ENCODE peak calls at places on chromosomes 16 and 17, in eight cellular contexts. L is stimulated activated CD4-positive, alpha-beta T cell treated with anti-CD3 and anti-CD28 coated beads, TNF-alpha, amount 100 ng/mL, for 1 hour; X is activated T-cell treated with anti-CD3 and anti-CD28 coated beads for 24 hours; I is progenitor cell of endocrine pancreas; K is ureter; N is stimulated activated CD8-positive, alpha-beta memory T cell treated with anti-CD3 and anti-CD28 coated beads, Interleukin-7, amount 100 ng/mL, for 48 hours; H is GM10248; S is LoVo. Q is an unnamed sample.
A peak's percentile ranks its signal among the peaks of the same experiment; 100 is the strongest.

GRCh38 chr16:14015948-14016347 is 55.2 kb upstream of the MRTFB start:
- DNase-seq in L (no peak), N (no peak), S (no peak), I (no peak), K (no peak), H (no peak), X (no peak), Q (peak; percentile 64)

GRCh38 chr17:53629188-53629587 is 193.5 kb upstream of the KIF2B start:
- DNase-seq in S (no peak), H (no peak), X (no peak), I (no peak), L (no peak), N (no peak), K (no peak), Q (no peak)

GRCh38 chr17:74872313-74873035 is at the start of gene FDXR:
- DNase-seq in N (no peak), L (no peak), I (no peak), S (no peak), X (no peak), K (no peak), H (no peak), Q (no peak)

GRCh38 chr17:19752216-19753048 is 4.3 kb upstream of the ALDH3A1 start:
- DNase-seq in N (no peak), S (peak; percentile 61), I (no peak), X (no peak), H (no peak), K (no peak), L (no peak), Q (no peak)

GRCh38 chr16:84247341-84247740 is 7.5 kb upstream of the KCNG4 start:
- DNase-seq in H (no peak), N (no peak), K (no peak), S (no peak), L (no peak), X (no peak), I (no peak), Q (no peak)

GRCh38 chr17:34135841-34136240 is 119.2 kb upstream of the CCL2 start:
- DNase-seq in I (no peak), L (no peak), X (no peak), S (no peak), K (no peak), N (no peak), H (no peak), Q (no peak)

GRCh38 chr16:9666834-9667480 is 515.3 kb downstream of the GRIN2A start:
- DNase-seq in N (no peak), H (no peak), I (no peak), K (no peak), X (no peak), S (no peak), L (no peak), Q (no peak)

GRCh38 chr17:12242390-12242954 is 221.8 kb downstream of the MAP2K4 start:
- DNase-seq in I (no peak), K (no peak), S (no peak), N (no peak), H (no peak), L (no peak), X (no peak), Q (no peak)

GRCh38 chr16:85369741-85370528 is 243.2 kb upstream of the GSE1 start:
- DNase-seq in I (peak; percentile 65), K (no peak), H (peak; percentile 79), L (no peak), N (peak; percentile 20), X (peak; percentile 15), S (no peak), Q (no peak)

GRCh38 chr16:24758373-24758772 is 28.9 kb downstream of the TNRC6A start:
- DNase-seq in I (no peak), X (no peak), S (no peak), K (no peak), L (no peak), H (no peak), N (no peak), Q (no peak)

GRCh38 chr17:44200478-44201155 is 933 bp upstream of the ATXN7L3 start:
- DNase-seq in X (no peak), L (no peak), K (peak; percentile 57), I (no peak), N (no peak), S (no peak), H (no peak), Q (no peak)

GRCh38 chr16:10983175-10983558 is 38.8 kb downstream of the CLEC16A start:
- DNase-seq in H (peak; percentile 34), X (no peak), L (no peak), I (no peak), K (no peak), S (no peak), N (no peak), Q (no peak)

GRCh38 chr16:28527985-28528384 is 10.8 kb downstream of the NUPR1 start:
- DNase-seq in K (no peak), L (no peak), X (no peak), N (no peak), S (no peak), H (no peak), I (no peak), Q (no peak)

GRCh38 chr16:11360581-11360980 is 15.3 kb downstream of the RMI2 start:
- DNase-seq in S (no peak), I (no peak), H (no peak), N (no peak), L (no peak), X (no peak), K (no peak), Q (no peak)

GRCh38 chr16:886084-886543 is 84.7 kb downstream of the LMF1 start:
- DNase-seq in S (no peak), X (no peak), H (no peak), L (no peak), N (no peak), I (no peak), K (no peak), Q (no peak)

GRCh38 chr16:80006175-80006895 is 405.8 kb upstream of the MAF start:
- DNase-seq in I (no peak), N (no peak), H (no peak), L (no peak), K (no peak), X (no peak), S (peak; percentile 16), Q (no peak)

GRCh38 chr17:73291260-73291801 is 20.5 kb downstream of the CDC42EP4 start:
- DNase-seq in H (peak; percentile 71), N (no peak), K (peak; percentile 84), I (no peak), S (peak; percentile 87), X (no peak), L (no peak), Q (peak; percentile 92)

GRCh38 chr17:80870401-80870800 is 121.2 kb upstream of the CHMP6 start:
- DNase-seq in H (no peak), I (no peak), K (no peak), L (no peak), X (no peak), S (no peak), N (no peak), Q (no peak)

Q was measured in coronary artery.